ENCODE peak calls at places on chromosomes 11 and 22, in nine cellular contexts. B is HCT116, Z is neural progenitor cell, O is AG04449, K is AG09309, T is mammary epithelial cell, G is cardiac fibroblast, D is lower lobe of right lung, L is gastrocnemius medialis. Y is an unnamed sample.

GRCh38 chr22:40289991-40290459 is 56.3 kb upstream of the ADSL start:
- DNase-seq in B (no peak), Z (no peak), O (no peak), K (no peak), T (peak), G (no peak), D (peak), L (no peak), Y (peak)

GRCh38 chr22:38758276-38758945 is 2.6 kb upstream of the SUN2 start:
- DNase-seq in B (no peak), Z (no peak), O (no peak), K (no peak), T (no peak), G (no peak), D (no peak), L (no peak), Y (no peak)

GRCh38 chr22:19745155-19746133 is 15.1 kb upstream of the TBX1 start:
- DNase-seq in B (no peak), Z (no peak), O (no peak), K (no peak), T (no peak), G (no peak), D (no peak), L (peak), Y (no peak)

GRCh38 chr11:30395751-30396150 is 72.8 kb downstream of the ARL14EP start:
- DNase-seq in B (no peak), Z (no peak), O (no peak), K (no peak), T (no peak), G (no peak), D (no peak), L (no peak), Y (no peak)

GRCh38 chr22:49281467-49282340 is 546.0 kb downstream of the BRD1 start:
- DNase-seq in B (peak), Z (no peak), O (no peak), K (no peak), T (no peak), G (no peak), D (no peak), L (no peak), Y (no peak)

GRCh38 chr22:36374603-36375024 is 13.2 kb downstream of the MYH9 start:
- DNase-seq in B (peak), Z (no peak), O (no peak), K (no peak), T (peak), G (peak), D (no peak), L (no peak), Y (no peak)

GRCh38 chr22:44023404-44024287 is 456 bp upstream of the PARVB start:
- DNase-seq in B (no peak), Z (peak), O (no peak), K (no peak), T (peak), G (peak), D (peak), L (peak), Y (peak)

GRCh38 chr11:31262761-31263160 is 106.8 kb downstream of the DCDC1 start:
- DNase-seq in B (no peak), Z (no peak), O (peak), K (no peak), T (peak), G (peak), D (no peak), L (no peak), Y (no peak)

GRCh38 chr11:13207270-13207664 is 70.3 kb upstream of the BMAL1 start:
- DNase-seq in B (no peak), Z (no peak), O (no peak), K (no peak), T (no peak), G (no peak), D (no peak), L (no peak), Y (no peak)

GRCh38 chr22:33792837-33793236 is 127.4 kb downstream of the LARGE1 start:
- DNase-seq in B (no peak), Z (no peak), O (no peak), K (no peak), T (no peak), G (no peak), D (no peak), L (no peak), Y (no peak)

GRCh38 chr22:36565686-36566085 is 36.7 kb upstream of the EIF3D start:
- DNase-seq in B (no peak), Z (no peak), O (no peak), K (no peak), T (peak), G (peak), D (no peak), L (no peak), Y (no peak)

GRCh38 chr22:30159561-30160353 is 79.5 kb downstream of the HORMAD2 start:
- DNase-seq in B (no peak), Z (no peak), O (peak), K (peak), T (peak), G (peak), D (no peak), L (no peak), Y (no peak)

GRCh38 chr11:92357344-92357743 is 132.7 kb downstream of the FAT3 start:
- DNase-seq in B (no peak), Z (no peak), O (no peak), K (no peak), T (peak), G (no peak), D (no peak), L (no peak), Y (no peak)

GRCh38 chr11:43327987-43328386 is 16.2 kb downstream of the API5 start:
- DNase-seq in B (no peak), Z (no peak), O (peak), K (peak), T (peak), G (peak), D (no peak), L (no peak), Y (no peak)

GRCh38 chr22:45290410-45290936 is 5.7 kb downstream of the UPK3A start:
- DNase-seq in B (peak), Z (peak), O (peak), K (peak), T (peak), G (peak), D (no peak), L (peak), Y (no peak)

GRCh38 chr22:43921361-43921760 is 2.2 kb upstream of the PNPLA3 start:
- DNase-seq in B (peak), Z (no peak), O (no peak), K (no peak), T (peak), G (peak), D (no peak), L (peak), Y (no peak)

GRCh38 chr11:2700415-2701211 is 819 bp upstream of the KCNQ1OT1 start:
- DNase-seq in B (no peak), Z (peak), O (no peak), K (no peak), T (no peak), G (peak), D (peak), L (peak), Y (no peak)

GRCh38 chr11:119207300-119207570 is 1.1 kb downstream of the CBL start:
- DNase-seq in B (no peak), Z (no peak), O (no peak), K (no peak), T (peak), G (peak), D (no peak), L (no peak), Y (no peak)

GRCh38 chr22:49975543-49976389 is 15.2 kb downstream of the PIM3 start:
- DNase-seq in B (no peak), Z (peak), O (no peak), K (no peak), T (no peak), G (no peak), D (peak), L (no peak), Y (no peak)

GRCh38 chr11:59175104-59175503 is 3.2 kb downstream of the DTX4 start:
- DNase-seq in B (no peak), Z (peak), O (no peak), K (no peak), T (no peak), G (no peak), D (peak), L (no peak), Y (no peak)

GRCh38 chr11:34633990-34634725 is 13.3 kb downstream of the EHF start:
- DNase-seq in B (no peak), Z (no peak), O (no peak), K (peak), T (peak), G (peak), D (no peak), L (no peak), Y (no peak)

GRCh38 chr11:107591446-107592236 is 694 bp downstream of the ELMOD1 start:
- DNase-seq in B (no peak), Z (peak), O (no peak), K (no peak), T (peak), G (peak), D (no peak), L (peak), Y (no peak)

GRCh38 chr11:986270-986951 is 50.1 kb downstream of the MUC6 start:
- DNase-seq in B (no peak), Z (no peak), O (no peak), K (no peak), T (no peak), G (no peak), D (peak), L (no peak), Y (no peak)

GRCh38 chr11:96207459-96208449 is 135.2 kb downstream of the MAML2 start:
- DNase-seq in B (no peak), Z (no peak), O (no peak), K (no peak), T (peak), G (peak), D (no peak), L (no peak), Y (no peak)

GRCh38 chr11:75024068-75024449 is 35.3 kb downstream of the NEU3 start:
- DNase-seq in B (no peak), Z (no peak), O (no peak), K (no peak), T (no peak), G (no peak), D (no peak), L (no peak), Y (no peak)

GRCh38 chr11:70456921-70457532 is 58.7 kb downstream of the CTTN start:
- DNase-seq in B (no peak), Z (no peak), O (no peak), K (no peak), T (no peak), G (peak), D (no peak), L (no peak), Y (no peak)

GRCh38 chr11:68325183-68325893 is 12.9 kb downstream of the LRP5 start:
- DNase-seq in B (no peak), Z (peak), O (no peak), K (no peak), T (no peak), G (no peak), D (no peak), L (no peak), Y (no peak)

GRCh38 chr11:69841170-69841858 is 22.1 kb upstream of the FGF3 start:
- DNase-seq in B (no peak), Z (no peak), O (no peak), K (no peak), T (no peak), G (no peak), D (no peak), L (no peak), Y (no peak)

GRCh38 chr11:11107081-11107480 is 246.0 kb downstream of the CSNK2A3 start:
- DNase-seq in B (no peak), Z (no peak), O (no peak), K (no peak), T (peak), G (no peak), D (no peak), L (no peak), Y (no peak)

GRCh38 chr11:76778874-76779273 is 4.3 kb upstream of the TSKU start:
- DNase-seq in B (no peak), Z (no peak), O (no peak), K (no peak), T (no peak), G (no peak), D (no peak), L (no peak), Y (no peak)
- TF ChIP-seq CTCF in B (no peak), Z (no peak), O (no peak), K (no peak), T (no peak), G (no peak), D (no peak), L (no peak), Y (no peak)

GRCh38 chr11:101434241-101434640 is 149.6 kb downstream of the TRPC6 start:
- DNase-seq in B (no peak), Z (no peak), O (no peak), K (no peak), T (peak), G (no peak), D (no peak), L (no peak), Y (no peak)
- TF ChIP-seq CTCF in B (no peak), Z (no peak), O (no peak), K (no peak), T (no peak), G (no peak), D (no peak), L (no peak), Y (no peak)

DNA sequence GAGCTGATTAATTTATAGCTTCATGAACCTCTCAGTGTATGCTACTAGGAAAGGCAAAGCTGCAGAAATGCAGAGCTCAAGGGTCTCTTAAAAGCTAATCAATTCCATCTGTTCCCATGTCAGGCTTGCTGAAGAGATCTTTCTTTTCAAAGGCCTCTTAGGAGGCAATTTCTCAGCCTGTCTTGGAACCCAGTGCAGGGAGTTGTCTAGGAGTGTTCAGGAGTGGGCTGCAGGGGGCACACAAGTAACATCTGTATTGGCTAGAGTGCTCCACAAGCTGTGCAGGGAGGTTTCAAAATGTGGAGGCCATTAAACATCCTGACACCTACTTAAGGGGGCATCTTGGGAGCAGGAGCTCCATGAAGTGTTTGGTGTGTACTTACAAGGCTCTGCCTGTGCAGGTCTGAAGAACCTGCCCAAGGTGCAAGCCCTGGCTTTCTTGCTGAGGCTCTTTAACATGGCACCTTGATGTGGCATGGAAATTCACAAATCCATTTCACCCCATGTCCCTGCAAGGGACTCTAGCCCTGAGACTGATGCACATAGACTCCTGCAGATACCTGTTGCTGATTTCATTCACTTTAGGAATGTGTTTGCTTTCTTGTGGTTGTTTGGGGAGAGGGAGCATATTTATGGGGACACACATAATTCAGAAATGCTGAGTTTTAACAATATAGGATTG is 134.7 kb downstream of the ME3 start:
- DNase-seq in B (peak), Z (peak), O (no peak), K (no peak), T (no peak), G (peak), D (no peak), L (no peak), Y (no peak)
- TF ChIP-seq CTCF in B (no peak), Z (peak), O (peak), K (peak), T (peak), G (no peak), D (no peak), L (no peak), Y (no peak)

GRCh38 chr11:88484873-88485621 is 147.5 kb upstream of the CTSC start:
- DNase-seq in B (peak), Z (peak), O (no peak), K (no peak), T (peak), G (peak), D (peak), L (no peak), Y (no peak)
- TF ChIP-seq CTCF in B (peak), Z (peak), O (peak), K (peak), T (peak), G (peak), D (peak), L (no peak), Y (peak)

DNA sequence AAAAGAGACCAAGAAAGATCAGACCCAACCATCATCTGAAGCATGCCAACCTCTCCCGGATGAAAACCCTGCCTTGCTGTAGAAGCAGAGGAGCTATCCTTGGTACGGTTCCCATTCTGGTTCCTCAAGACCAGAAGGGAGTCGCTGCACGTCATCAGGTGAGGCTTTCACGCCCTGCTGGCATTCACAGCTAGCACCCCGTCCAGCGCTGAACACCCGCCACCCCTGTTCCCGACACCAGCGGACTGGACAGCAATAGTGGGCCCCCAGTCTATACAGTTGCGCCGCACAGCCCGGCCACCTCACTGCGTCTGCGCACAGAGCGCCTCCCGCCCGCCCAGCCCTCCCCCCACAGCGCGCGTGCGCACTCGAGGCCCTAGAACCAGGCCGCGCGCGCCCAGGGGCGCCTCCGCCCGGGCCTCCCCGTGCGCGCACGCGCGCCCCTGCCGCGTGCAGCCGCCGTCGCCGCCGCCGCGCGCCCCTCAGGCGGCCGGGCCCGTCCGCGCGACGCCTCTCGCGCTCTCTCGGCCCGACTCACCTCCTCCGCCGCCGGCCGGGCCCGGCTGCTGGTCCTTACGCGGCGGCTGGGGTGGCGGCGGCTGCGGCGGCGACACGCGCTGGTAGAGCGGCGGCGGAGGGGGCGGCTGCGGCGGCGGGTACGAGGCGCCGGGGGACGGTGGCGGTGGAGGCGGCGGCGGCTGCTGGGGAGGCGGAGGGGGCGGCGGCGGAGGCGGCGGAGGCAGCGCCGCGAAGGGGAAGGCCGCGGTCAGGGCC is 706 bp downstream of the SF1 start:
- DNase-seq in B (no peak), Z (peak), O (peak), K (peak), T (peak), G (peak), D (peak), L (peak), Y (peak)
- TF ChIP-seq CTCF in B (no peak), Z (no peak), O (no peak), K (no peak), T (no peak), G (no peak), D (no peak), L (no peak), Y (no peak)

GRCh38 chr11:67163006-67163405 is 43.9 kb downstream of the KDM2A start:
- DNase-seq in B (no peak), Z (no peak), O (no peak), K (no peak), T (no peak), G (no peak), D (no peak), L (no peak), Y (no peak)

GRCh38 chr11:67157691-67158090 is 38.6 kb downstream of the KDM2A start:
- DNase-seq in B (no peak), Z (no peak), O (no peak), K (no peak), T (no peak), G (no peak), D (no peak), L (no peak), Y (no peak)

GRCh38 chr11:67160045-67160444 is 41.0 kb downstream of the KDM2A start:
- DNase-seq in B (no peak), Z (peak), O (no peak), K (no peak), T (no peak), G (no peak), D (no peak), L (no peak), Y (no peak)

GRCh38 chr11:67158241-67158640 is 39.2 kb downstream of the KDM2A start:
- DNase-seq in B (no peak), Z (no peak), O (no peak), K (no peak), T (no peak), G (no peak), D (no peak), L (no peak), Y (no peak)

DNA sequence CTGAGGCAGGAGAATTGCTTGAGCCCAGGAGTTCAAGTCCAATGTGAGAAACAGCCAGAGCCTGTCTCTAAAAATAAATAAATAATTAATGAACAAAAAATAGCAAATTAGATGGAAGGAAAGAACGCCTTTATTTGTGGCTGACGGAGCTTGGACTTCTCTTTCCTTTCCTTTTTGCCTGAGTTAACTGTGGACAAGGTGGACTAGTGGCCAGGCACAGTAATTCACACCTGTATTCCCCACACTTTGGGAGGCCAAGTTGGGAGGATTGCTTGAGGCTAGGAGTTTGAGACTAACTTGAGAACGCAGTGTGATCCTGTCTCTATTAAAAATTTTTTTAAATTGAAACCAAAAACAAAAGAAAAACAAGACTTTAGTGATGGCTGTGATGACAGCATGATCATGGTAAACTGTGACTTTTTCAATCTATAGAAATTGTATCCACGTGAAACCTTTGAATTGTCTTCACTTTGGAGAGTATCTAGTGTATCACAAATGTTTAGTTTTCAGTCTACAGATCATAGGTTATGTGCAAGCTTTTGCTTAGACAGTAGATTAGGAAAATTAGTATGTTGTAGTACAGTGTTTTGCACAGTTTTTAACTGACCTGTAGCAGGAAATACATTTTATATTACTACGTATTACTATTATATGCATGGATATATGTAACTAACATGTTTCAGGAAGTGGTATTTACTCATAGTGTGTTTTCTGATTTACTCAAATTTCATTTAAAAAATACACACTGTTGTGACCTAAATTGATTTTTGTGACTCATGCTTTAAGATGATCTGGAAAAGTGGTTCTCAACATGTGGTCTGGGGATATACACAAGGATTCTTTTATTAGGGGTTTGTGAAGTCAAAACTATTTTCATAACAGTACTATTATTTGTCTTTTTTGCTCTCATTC is 42.1 kb downstream of the KDM2A start:
- DNase-seq in B (no peak), Z (no peak), O (no peak), K (peak), T (peak), G (peak), D (no peak), L (no peak), Y (no peak)
- TF ChIP-seq CTCF in B (peak), Z (no peak), O (no peak), K (no peak), T (no peak), G (no peak), D (no peak), L (no peak), Y (no peak)

DNA sequence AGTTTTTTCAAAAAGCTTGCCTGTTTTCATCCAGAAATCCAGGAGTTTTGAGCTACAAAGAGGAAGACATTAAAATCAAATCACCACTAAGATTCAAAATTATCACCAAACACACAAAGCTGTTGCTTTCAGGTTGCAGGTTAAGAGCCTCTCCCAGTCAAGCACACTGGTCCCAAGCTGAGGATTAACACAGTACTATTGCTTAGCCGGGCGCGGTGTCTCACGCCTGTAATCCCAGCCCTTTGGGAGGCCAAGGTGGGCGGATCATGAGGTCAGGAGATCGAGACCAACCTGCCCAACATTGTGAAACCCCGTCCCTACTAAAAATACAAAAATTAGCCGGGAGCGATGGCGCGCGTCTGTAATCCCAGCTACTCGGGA is 1165.1 kb downstream of the LRRC4C start:
- DNase-seq in B (no peak), Z (no peak), O (no peak), K (no peak), T (no peak), G (no peak), D (no peak), L (no peak), Y (no peak)
- TF ChIP-seq CTCF in B (no peak), Z (no peak), O (no peak), K (no peak), T (no peak), G (no peak), D (no peak), L (no peak), Y (no peak)

GRCh38 chr11:33258631-33259184 is 1.5 kb downstream of the HIPK3 start:
- DNase-seq in B (no peak), Z (no peak), O (no peak), K (no peak), T (peak), G (peak), D (no peak), L (no peak), Y (no peak)
- TF ChIP-seq CTCF in B (no peak), Z (no peak), O (no peak), K (no peak), T (no peak), G (no peak), D (no peak), L (no peak), Y (no peak)

Y was measured in natural killer cell.